ENCODE peak calls at places on chromosome 22, in four cellular contexts. One of them, this sample, is unnamed.

GRCh38 chr22:37675930-37676571 is 615 bp downstream of the LGALS1 start:
- DNase-seq in H9: no peak
- DNase-seq in IMR-90: no peak
- DNase-seq in H1: no peak
- DNase-seq in this sample: no peak

GRCh38 chr22:33051960-33052839 is 6.0 kb downstream of the SYN3 start:
- DNase-seq in H9: no peak
- DNase-seq in IMR-90: no peak
- DNase-seq in H1: no peak
- DNase-seq in this sample: peak

GRCh38 chr22:41338614-41339212 is 37.4 kb downstream of the ZC3H7B start:
- DNase-seq in H9: no peak
- DNase-seq in IMR-90: no peak
- DNase-seq in H1: no peak
- DNase-seq in this sample: no peak

GRCh38 chr22:49201046-49201970 is 626.4 kb downstream of the BRD1 start:
- DNase-seq in H9: peak
- DNase-seq in IMR-90: no peak
- DNase-seq in H1: no peak
- DNase-seq in this sample: no peak

GRCh38 chr22:22210375-22210774 is 34.2 kb upstream of the VPREB1 start:
- DNase-seq in H9: no peak
- DNase-seq in IMR-90: peak
- DNase-seq in H1: no peak
- DNase-seq in this sample: no peak

GRCh38 chr22:17258015-17258827 is 39.0 kb upstream of the ADA2 start:
- DNase-seq in H9: peak
- DNase-seq in IMR-90: no peak
- DNase-seq in H1: no peak
- DNase-seq in this sample: peak

GRCh38 chr22:37228106-37229011 is 15.7 kb downstream of the RAC2 start:
- DNase-seq in H9: no peak
- DNase-seq in IMR-90: peak
- DNase-seq in H1: no peak
- DNase-seq in this sample: no peak

GRCh38 chr22:49046546-49047305 is 780.9 kb downstream of the BRD1 start:
- DNase-seq in H9: peak
- DNase-seq in IMR-90: no peak
- DNase-seq in H1: peak
- DNase-seq in this sample: peak

GRCh38 chr22:37626144-37626543 is 13.3 kb upstream of the SH3BP1 start:
- DNase-seq in H9: no peak
- DNase-seq in IMR-90: peak
- DNase-seq in H1: no peak
- DNase-seq in this sample: no peak

GRCh38 chr22:48881326-48881980 is 946.2 kb downstream of the BRD1 start:
- DNase-seq in H9: no peak
- DNase-seq in IMR-90: no peak
- DNase-seq in H1: no peak
- DNase-seq in this sample: no peak

GRCh38 chr22:49544286-49544685 is 283.4 kb downstream of the BRD1 start:
- DNase-seq in H9: no peak
- DNase-seq in IMR-90: no peak
- DNase-seq in H1: no peak
- DNase-seq in this sample: no peak

GRCh38 chr22:44583854-44584253 is 85.8 kb upstream of the RTL6 start:
- DNase-seq in H9: peak
- DNase-seq in IMR-90: no peak
- DNase-seq in H1: no peak
- DNase-seq in this sample: no peak

GRCh38 chr22:37193629-37194191 is 5.7 kb upstream of the C1QTNF6 start:
- DNase-seq in H9: no peak
- DNase-seq in IMR-90: peak
- DNase-seq in H1: no peak
- DNase-seq in this sample: no peak

GRCh38 chr22:24133187-24133965 is 47.9 kb upstream of the SUSD2 start:
- DNase-seq in H9: peak
- DNase-seq in IMR-90: peak
- DNase-seq in H1: no peak
- DNase-seq in this sample: peak

GRCh38 chr22:20843501-20843900 is 15.1 kb downstream of the PI4KA start:
- DNase-seq in H9: no peak
- DNase-seq in IMR-90: no peak
- DNase-seq in H1: no peak
- DNase-seq in this sample: no peak

GRCh38 chr22:50542416-50542927 is 3.2 kb upstream of the KLHDC7B start:
- DNase-seq in H9: no peak
- DNase-seq in IMR-90: no peak
- DNase-seq in H1: no peak
- DNase-seq in this sample: no peak

GRCh38 chr22:21041937-21042336 is 3.8 kb upstream of the LRRC74B start:
- DNase-seq in H9: no peak
- DNase-seq in IMR-90: peak
- DNase-seq in H1: no peak
- DNase-seq in this sample: no peak

GRCh38 chr22:23113067-23113846 is 28.5 kb downstream of the RSPH14 start:
- DNase-seq in H9: no peak
- DNase-seq in IMR-90: peak
- DNase-seq in H1: no peak
- DNase-seq in this sample: no peak

GRCh38 chr22:50481440-50482106 is at the start of gene ADM2:
- DNase-seq in H9: peak
- DNase-seq in IMR-90: no peak
- DNase-seq in H1: no peak
- DNase-seq in this sample: peak

GRCh38 chr22:33272866-33273265 is 214.7 kb upstream of the SYN3 start:
- DNase-seq in H9: no peak
- DNase-seq in IMR-90: no peak
- DNase-seq in H1: no peak
- DNase-seq in this sample: no peak

GRCh38 chr22:43234299-43234988 is 47.5 kb upstream of the TTLL12 start:
- DNase-seq in H9: no peak
- DNase-seq in IMR-90: no peak
- DNase-seq in H1: no peak
- DNase-seq in this sample: no peak

GRCh38 chr22:30876925-30877553 is 91.5 kb downstream of the MORC2 start:
- DNase-seq in H9: no peak
- DNase-seq in IMR-90: peak
- DNase-seq in H1: no peak
- DNase-seq in this sample: no peak

GRCh38 chr22:26502688-26503561 is 9.3 kb downstream of the TFIP11 start:
- DNase-seq in H9: peak
- DNase-seq in IMR-90: peak
- DNase-seq in H1: no peak
- DNase-seq in this sample: peak

GRCh38 chr22:43152355-43153071 is 1.2 kb downstream of the TSPO start:
- DNase-seq in H9: no peak
- DNase-seq in IMR-90: peak
- DNase-seq in H1: no peak
- DNase-seq in this sample: peak

GRCh38 chr22:35642305-35642741 is 5.9 kb upstream of the APOL6 start:
- DNase-seq in H9: no peak
- DNase-seq in IMR-90: peak
- DNase-seq in H1: no peak
- DNase-seq in this sample: no peak

GRCh38 chr22:48276933-48277867 is 1514.8 kb downstream of the TBC1D22A start:
- DNase-seq in H9: no peak
- DNase-seq in IMR-90: no peak
- DNase-seq in H1: no peak
- DNase-seq in this sample: no peak

GRCh38 chr22:36184433-36185035 is 17.1 kb downstream of the APOL4 start:
- DNase-seq in H9: no peak
- DNase-seq in IMR-90: no peak
- DNase-seq in H1: no peak
- DNase-seq in this sample: no peak

GRCh38 chr22:49724030-49724892 is 103.4 kb downstream of the BRD1 start:
- DNase-seq in H9: no peak
- DNase-seq in IMR-90: no peak
- DNase-seq in H1: no peak
- DNase-seq in this sample: no peak

GRCh38 chr22:17944205-17944725 is 80.1 kb downstream of the MICAL3 start:
- DNase-seq in H9: no peak
- DNase-seq in IMR-90: no peak
- DNase-seq in H1: no peak
- DNase-seq in this sample: no peak

GRCh38 chr22:45878901-45879551 is 97.9 kb downstream of the WNT7B start:
- DNase-seq in H9: peak
- DNase-seq in IMR-90: no peak
- DNase-seq in H1: no peak
- DNase-seq in this sample: no peak

GRCh38 chr22:45877036-45877380 is 100.0 kb downstream of the WNT7B start:
- DNase-seq in H9: peak
- DNase-seq in IMR-90: no peak
- DNase-seq in H1: no peak
- DNase-seq in this sample: no peak

GRCh38 chr22:45878051-45878764 is 98.8 kb downstream of the WNT7B start:
- DNase-seq in H9: peak
- DNase-seq in IMR-90: no peak
- DNase-seq in H1: no peak
- DNase-seq in this sample: peak

GRCh38 chr22:45877651-45878050 is 99.3 kb downstream of the WNT7B start:
- DNase-seq in H9: no peak
- DNase-seq in IMR-90: no peak
- DNase-seq in H1: no peak
- DNase-seq in this sample: no peak

GRCh38 chr22:45876136-45877035 is 100.6 kb downstream of the WNT7B start:
- DNase-seq in H9: peak
- DNase-seq in IMR-90: no peak
- DNase-seq in H1: no peak
- DNase-seq in this sample: no peak
- H3K56ac ChIP-seq in H9: no peak
- H3K56ac ChIP-seq in IMR-90: no peak
- H3K56ac ChIP-seq in H1: no peak
- H3K56ac ChIP-seq in this sample: no peak

GRCh38 chr22:39603345-39603744 is 32.8 kb downstream of the CACNA1I start:
- DNase-seq in H9: no peak
- DNase-seq in IMR-90: no peak
- DNase-seq in H1: no peak
- DNase-seq in this sample: no peak
- H3K56ac ChIP-seq in H9: no peak
- H3K56ac ChIP-seq in IMR-90: no peak
- H3K56ac ChIP-seq in H1: no peak
- H3K56ac ChIP-seq in this sample: no peak

DNA sequence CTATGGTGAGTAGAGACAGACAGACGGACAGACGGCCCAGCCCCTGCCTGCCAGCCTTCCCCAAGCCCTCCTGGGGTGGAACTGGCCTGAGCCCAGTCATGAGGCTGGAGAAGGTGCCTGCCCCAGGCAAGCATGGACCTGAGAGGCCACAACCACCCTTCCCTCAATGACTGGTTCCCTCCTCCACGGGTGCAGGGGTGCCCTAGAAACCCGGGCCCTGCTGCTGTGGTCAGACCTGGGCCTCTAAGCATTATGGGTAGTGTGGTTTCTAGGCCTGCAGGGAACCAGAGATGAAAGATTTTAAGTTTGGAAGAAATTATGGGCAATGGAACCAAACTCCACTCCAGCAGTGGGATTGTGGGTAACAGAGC is 13.5 kb downstream of the RHBDD3 start:
- DNase-seq in H9: no peak
- DNase-seq in IMR-90: no peak
- DNase-seq in H1: no peak
- DNase-seq in this sample: no peak
- H3K56ac ChIP-seq in H9: no peak
- H3K56ac ChIP-seq in IMR-90: no peak
- H3K56ac ChIP-seq in H1: no peak
- H3K56ac ChIP-seq in this sample: no peak

GRCh38 chr22:25407226-25407858 is 157.1 kb upstream of the GRK3 start:
- DNase-seq in H9: no peak
- DNase-seq in IMR-90: no peak
- DNase-seq in H1: no peak
- DNase-seq in this sample: no peak

GRCh38 chr22:25409240-25409639 is 155.2 kb upstream of the GRK3 start:
- DNase-seq in H9: no peak
- DNase-seq in IMR-90: no peak
- DNase-seq in H1: no peak
- DNase-seq in this sample: no peak

GRCh38 chr22:25406510-25407210 is 157.8 kb upstream of the GRK3 start:
- DNase-seq in H9: no peak
- DNase-seq in IMR-90: no peak
- DNase-seq in H1: no peak
- DNase-seq in this sample: no peak

GRCh38 chr22:25405854-25406509 is 158.5 kb upstream of the GRK3 start:
- DNase-seq in H9: no peak
- DNase-seq in IMR-90: no peak
- DNase-seq in H1: no peak
- DNase-seq in this sample: no peak

DNA sequence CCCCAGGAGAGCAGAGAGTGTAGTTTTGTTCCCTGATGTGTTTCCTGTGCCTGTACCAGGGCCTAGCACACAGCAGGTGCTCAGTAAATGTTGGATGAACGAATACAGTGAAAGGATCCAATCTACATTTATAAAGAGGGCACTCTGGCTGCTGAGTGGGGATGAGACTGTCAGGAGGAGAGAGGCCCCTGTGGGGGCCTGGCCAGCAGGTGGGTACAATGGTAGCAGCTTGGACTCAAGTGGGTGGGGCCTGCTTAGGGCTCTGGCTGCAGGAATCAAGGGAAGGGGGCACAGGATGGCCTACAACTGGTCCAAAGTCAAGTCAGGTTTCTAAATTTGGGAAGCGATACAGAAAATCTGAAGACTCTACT is 156.6 kb upstream of the GRK3 start:
- DNase-seq in H9: no peak
- DNase-seq in IMR-90: no peak
- DNase-seq in H1: no peak
- DNase-seq in this sample: no peak
- H3K56ac ChIP-seq in H9: no peak
- H3K56ac ChIP-seq in IMR-90: no peak
- H3K56ac ChIP-seq in H1: no peak
- H3K56ac ChIP-seq in this sample: no peak

GRCh38 chr22:19508024-19508776 is 16.0 kb downstream of the CLDN5 start:
- DNase-seq in H9: no peak
- DNase-seq in IMR-90: no peak
- DNase-seq in H1: no peak
- DNase-seq in this sample: no peak

GRCh38 chr22:19505735-19506126 is 18.5 kb downstream of the CLDN5 start:
- DNase-seq in H9: no peak
- DNase-seq in IMR-90: no peak
- DNase-seq in H1: no peak
- DNase-seq in this sample: no peak

GRCh38 chr22:19504900-19505734 is 19.1 kb downstream of the CLDN5 start:
- DNase-seq in H9: no peak
- DNase-seq in IMR-90: no peak
- DNase-seq in H1: no peak
- DNase-seq in this sample: no peak

GRCh38 chr22:19507534-19507861 is 16.7 kb downstream of the CLDN5 start:
- DNase-seq in H9: no peak
- DNase-seq in IMR-90: no peak
- DNase-seq in H1: no peak
- DNase-seq in this sample: no peak

DNA sequence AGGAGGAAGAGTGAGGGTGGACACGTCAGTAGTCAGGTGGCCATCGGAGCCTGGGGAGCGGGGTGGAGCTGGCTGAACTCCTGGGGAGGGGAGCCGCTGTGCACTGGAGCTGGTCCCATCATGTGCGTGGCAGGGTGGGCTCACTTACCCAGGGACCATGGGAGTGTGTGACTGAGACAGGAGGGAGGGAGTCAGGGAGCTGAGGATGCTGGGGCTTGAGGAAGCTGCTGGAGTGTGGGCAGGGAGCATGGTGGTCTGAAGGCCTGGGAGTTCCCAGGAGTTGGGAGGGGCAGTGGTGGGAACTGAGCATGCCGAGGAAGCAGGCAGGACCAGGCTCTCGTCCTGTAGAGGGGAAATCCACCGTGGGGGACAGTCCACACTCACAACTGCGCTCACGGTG is 18.0 kb downstream of the CLDN5 start:
- DNase-seq in H9: no peak
- DNase-seq in IMR-90: no peak
- DNase-seq in H1: no peak
- DNase-seq in this sample: no peak
- H3K56ac ChIP-seq in H9: no peak
- H3K56ac ChIP-seq in IMR-90: no peak
- H3K56ac ChIP-seq in H1: no peak
- H3K56ac ChIP-seq in this sample: no peak

This sample was measured in mesendoderm.